ENCODE peak calls at places on chromosome 19, in eight cellular contexts. A is EH; C is T-cell; S is Peyer's patch; E is activated CD8-positive, alpha-beta memory T cell treated with anti-CD3 and anti-CD28 coated beads for 4 hours; J is RWPE1; N is heart right ventricle; B is SHP77 treated with DMSO at 0.1 percent for 48 hours. D is an unnamed sample.

GRCh38 chr19:36215276-36216171 is 618 bp downstream of the ZNF146 start:
- DNase-seq in N (no peak), C (no peak), J (no peak), B (no peak), A (peak), S (no peak), E (no peak), D (peak)

GRCh38 chr19:15249912-15250634 is 17.8 kb upstream of the EPHX3 start:
- DNase-seq in N (peak), J (peak), E (no peak), A (peak), B (no peak), C (no peak), S (no peak), D (no peak)

GRCh38 chr19:36266375-36266961 is 51.6 kb downstream of the ZNF146 start:
- DNase-seq in J (no peak), S (no peak), E (no peak), A (no peak), B (no peak), C (no peak), N (peak), D (no peak)

GRCh38 chr19:51749979-51750378 is 1.7 kb downstream of the FPR1 start:
- DNase-seq in J (no peak), A (no peak), B (no peak), E (no peak), N (no peak), S (no peak), C (no peak), D (no peak)

GRCh38 chr19:14181906-14182305 is 24.1 kb downstream of the ADGRL1 start:
- DNase-seq in E (no peak), B (no peak), C (no peak), J (no peak), S (no peak), N (no peak), A (no peak), D (no peak)

GRCh38 chr19:867301-867793 is 7.9 kb downstream of the CFD start:
- DNase-seq in N (no peak), E (no peak), C (no peak), B (no peak), J (no peak), S (no peak), A (no peak), D (peak)

GRCh38 chr19:6801397-6802086 is 29.0 kb downstream of the VAV1 start:
- DNase-seq in J (peak), S (peak), C (peak), B (no peak), E (peak), N (peak), A (no peak), D (no peak)

GRCh38 chr19:48900477-48901452 is 653 bp downstream of the NUCB1 start:
- DNase-seq in A (peak), B (peak), E (no peak), J (peak), C (peak), N (no peak), S (no peak), D (no peak)

GRCh38 chr19:29624489-29625210 is 18.6 kb downstream of the POP4 start:
- DNase-seq in E (no peak), N (no peak), J (no peak), C (no peak), S (peak), A (peak), B (no peak), D (no peak)

GRCh38 chr19:1941146-1942077 is at the start of gene CSNK1G2:
- DNase-seq in C (no peak), J (no peak), S (peak), B (no peak), N (no peak), E (no peak), A (no peak), D (no peak)

GRCh38 chr19:19866599-19867248 is 1.0 kb downstream of the ZNF253 start:
- DNase-seq in A (peak), E (no peak), C (peak), J (peak), S (peak), N (peak), B (no peak), D (no peak)

GRCh38 chr19:21022996-21023395 is 2.5 kb downstream of the ZNF430 start:
- DNase-seq in N (no peak), B (no peak), S (no peak), J (peak), C (no peak), A (peak), E (peak), D (no peak)

GRCh38 chr19:33779849-33780248 is 16.8 kb upstream of the KCTD15 start:
- DNase-seq in E (no peak), B (no peak), N (no peak), C (no peak), S (no peak), J (no peak), A (no peak), D (no peak)

GRCh38 chr19:44741841-44742352 is 6.6 kb upstream of the BCL3 start:
- DNase-seq in E (no peak), N (peak), C (no peak), S (peak), A (peak), B (peak), J (peak), D (peak)

GRCh38 chr19:51127755-51128154 is 3.0 kb downstream of the SIGLEC9 start:
- DNase-seq in J (no peak), S (no peak), C (peak), N (peak), B (no peak), E (no peak), A (no peak), D (no peak)

GRCh38 chr19:55641376-55642152 is 762 bp downstream of the ZNF580 start:
- DNase-seq in J (no peak), C (peak), S (no peak), E (no peak), A (peak), B (no peak), N (no peak), D (no peak)